ENCODE peak calls at places on chromosomes 11 and 22, in four cellular contexts. H, F, N and G are unnamed samples.

GRCh38 chr11:128544625-128545024 is 42.7 kb downstream of the ETS1 start:
- DNase-seq in H (no peak), F (no peak), N (no peak), G (no peak)

GRCh38 chr11:35723493-35724284 is 61.1 kb downstream of the TRIM44 start:
- DNase-seq in F (no peak), N (no peak), H (no peak), G (no peak)

GRCh38 chr22:44396021-44396726 is 83.4 kb upstream of the SHISAL1 start:
- DNase-seq in N (no peak), F (no peak), H (peak; percentile 26), G (peak; percentile 12)

GRCh38 chr22:29313126-29314071 is 2.1 kb downstream of the RASL10A start:
- DNase-seq in F (no peak), H (peak; percentile 44), N (no peak), G (peak; percentile 49)

GRCh38 chr11:34165786-34166557 is 60.5 kb downstream of the NAT10 start:
- DNase-seq in N (no peak), F (no peak), H (no peak), G (no peak)

GRCh38 chr11:131065435-131066295 is 149.4 kb upstream of the SNX19 start:
- DNase-seq in H (no peak), N (no peak), F (no peak), G (no peak)

GRCh38 chr11:8477151-8477550 is 116.9 kb downstream of the STK33 start:
- DNase-seq in F (no peak), H (no peak), N (no peak), G (no peak)

GRCh38 chr11:106714179-106714578 is 304.1 kb downstream of the GUCY1A2 start:
- DNase-seq in H (no peak), N (no peak), F (no peak), G (no peak)